ENCODE peak calls at places on chromosomes 11 and 22, in nine cellular contexts. Z is stimulated activated CD4-positive, alpha-beta T cell treated with anti-CD3 and anti-CD28 coated beads, Interleukin-12 subunit alpha, Interleukin-12 subunit beta, amount 100 ng/mL, for 4 hours; S is endothelial cell; N is NCI-H774; G is effector CD8-positive, alpha-beta T cell; U is NCI-H226; B is NCI-H2081; H is lower lobe of right lung; X is HEK293T. P is an unnamed sample.

GRCh38 chr11:92198276-92198675 is 26.3 kb upstream of the FAT3 start:
- DNase-seq in U (no peak), B (no peak), X (no peak), Z (no peak), N (no peak), H (no peak), S (no peak), G (no peak), P (no peak)

GRCh38 chr11:18495268-18495667 is 31.5 kb downstream of the TSG101 start:
- DNase-seq in X (no peak), S (no peak), N (no peak), Z (no peak), H (no peak), G (no peak), U (no peak), B (no peak), P (no peak)

GRCh38 chr11:44327730-44328691 is 18.1 kb upstream of the ALX4 start:
- DNase-seq in B (no peak), X (no peak), Z (no peak), G (no peak), N (peak), U (no peak), H (no peak), S (no peak), P (no peak)

GRCh38 chr11:132055296-132055695 is 684.9 kb downstream of the NTM start:
- DNase-seq in X (no peak), U (no peak), B (no peak), N (peak), H (no peak), Z (no peak), G (no peak), S (no peak), P (no peak)

GRCh38 chr11:8584511-8584910 is 9.5 kb downstream of the STK33 start:
- DNase-seq in U (no peak), G (no peak), B (no peak), H (no peak), X (no peak), N (peak), S (no peak), Z (no peak), P (no peak)

GRCh38 chr11:36426226-36426848 is 83.7 kb downstream of the TRAF6 start:
- DNase-seq in H (no peak), X (no peak), N (no peak), Z (no peak), S (no peak), U (no peak), B (no peak), G (no peak), P (no peak)

GRCh38 chr11:6249822-6250555 is 9.6 kb upstream of the CCKBR start:
- DNase-seq in B (no peak), G (no peak), N (no peak), Z (no peak), X (no peak), U (peak), S (no peak), H (no peak), P (no peak)

GRCh38 chr22:36197065-36197440 is 4.6 kb downstream of the APOL4 start:
- DNase-seq in N (no peak), X (no peak), S (peak), B (no peak), H (no peak), G (no peak), U (no peak), Z (no peak), P (no peak)

GRCh38 chr22:29987143-29987542 is 93.1 kb upstream of the HORMAD2 start:
- DNase-seq in S (peak), B (no peak), U (no peak), H (peak), N (no peak), X (no peak), Z (no peak), G (no peak), P (no peak)

GRCh38 chr22:41094036-41094435 is 1.6 kb downstream of the EP300 start:
- DNase-seq in G (no peak), Z (no peak), S (no peak), B (no peak), N (no peak), H (no peak), U (no peak), X (no peak), P (no peak)

GRCh38 chr11:94504689-94505293 is 7.5 kb upstream of the C11orf97 start:
- DNase-seq in B (peak), H (no peak), Z (no peak), U (peak), N (peak), S (peak), G (no peak), X (peak), P (peak)

GRCh38 chr22:40509401-40510134 is 127.0 kb downstream of the MRTFA start:
- DNase-seq in N (no peak), X (no peak), S (no peak), Z (no peak), B (no peak), H (no peak), G (no peak), U (peak), P (peak)

GRCh38 chr11:46436113-46436512 is 44.5 kb upstream of the CHRM4 start:
- DNase-seq in S (no peak), Z (no peak), H (no peak), N (no peak), G (no peak), U (no peak), X (no peak), B (no peak), P (no peak)

GRCh38 chr22:44661070-44661469 is 40.9 kb upstream of the PRR5 start:
- DNase-seq in X (no peak), N (no peak), B (no peak), G (no peak), S (no peak), Z (no peak), U (no peak), H (peak), P (no peak)

GRCh38 chr11:126969865-126970479 is 30.6 kb downstream of the KIRREL3 start:
- DNase-seq in U (no peak), X (peak), H (no peak), S (peak), B (no peak), Z (no peak), N (peak), G (no peak), P (no peak)

GRCh38 chr22:39435616-39436015 is 21.2 kb upstream of the MGAT3 start:
- DNase-seq in Z (no peak), N (no peak), U (no peak), B (no peak), H (no peak), X (no peak), G (no peak), S (no peak), P (no peak)

GRCh38 chr22:27219036-27219435 is 561.6 kb downstream of the MIAT start:
- DNase-seq in B (no peak), Z (no peak), S (no peak), U (no peak), G (no peak), X (no peak), N (no peak), H (no peak), P (no peak)

GRCh38 chr22:35023692-35024363 is 42.1 kb upstream of the ISX start:
- DNase-seq in H (peak), X (peak), B (peak), N (peak), Z (peak), U (no peak), G (no peak), S (peak), P (no peak)